ENCODE peak calls at places on chromosomes 3 and 15, in seven cellular contexts. E, I, W, F, D, G and K are unnamed samples.

GRCh38 chr3:116140100-116140689 is 305.1 kb downstream of the LSAMP start:
- DNase-seq in E (no peak), I (no peak), W (no peak), F (no peak), D (no peak), G (no peak), K (no peak)

GRCh38 chr3:66498718-66499611 is 1.9 kb downstream of the LRIG1 start:
- DNase-seq in E (no peak), I (no peak), W (peak; percentile 35), F (peak; percentile 57), D (peak; percentile 33), G (no peak), K (no peak)

GRCh38 chr3:182136008-182136910 is 424.5 kb downstream of the SOX2 start:
- DNase-seq in E (no peak), I (no peak), W (no peak), F (no peak), D (no peak), G (no peak), K (no peak)

GRCh38 chr3:123075359-123075758 is 8.5 kb downstream of the PDIA5 start:
- DNase-seq in E (no peak), I (no peak), W (no peak), F (no peak), D (no peak), G (no peak), K (no peak)

GRCh38 chr15:67746450-67746849 is 78.9 kb upstream of the SKOR1 start:
- DNase-seq in E (no peak), I (no peak), W (no peak), F (no peak), D (no peak), G (no peak), K (no peak)

GRCh38 chr15:61480295-61480694 is 251.2 kb upstream of the RORA start:
- DNase-seq in E (no peak), I (no peak), W (no peak), F (no peak), D (no peak), G (no peak), K (no peak)

GRCh38 chr3:55074861-55075260 is 147.0 kb upstream of the LRTM1 start:
- DNase-seq in E (no peak), I (no peak), W (no peak), F (no peak), D (no peak), G (no peak), K (no peak)

GRCh38 chr3:35678552-35679220 is 39.4 kb downstream of the ARPP21 start:
- DNase-seq in E (no peak), I (no peak), W (no peak), F (no peak), D (no peak), G (no peak), K (no peak)

GRCh38 chr15:67127925-67128324 is 62.5 kb downstream of the SMAD3 start:
- DNase-seq in E (no peak), I (no peak), W (peak; percentile 69), F (no peak), D (no peak), G (no peak), K (no peak)

GRCh38 chr3:100825574-100825973 is 116.3 kb downstream of the TFG start:
- DNase-seq in E (no peak), I (no peak), W (no peak), F (no peak), D (no peak), G (no peak), K (no peak)

GRCh38 chr3:183810643-183811594 is 14.5 kb downstream of the MAP6D1 start:
- DNase-seq in E (no peak), I (no peak), W (no peak), F (peak; percentile 84), D (no peak), G (no peak), K (no peak)

GRCh38 chr15:43225201-43225949 is 4.6 kb upstream of the EPB42 start:
- DNase-seq in E (no peak), I (peak; percentile 50), W (peak; percentile 27), F (no peak), D (no peak), G (no peak), K (peak; percentile 61)

GRCh38 chr3:6147883-6148282 is 713.0 kb upstream of the GRM7 start:
- DNase-seq in E (no peak), I (no peak), W (no peak), F (no peak), D (no peak), G (no peak), K (no peak)

GRCh38 chr15:96171842-96172241 is 158.7 kb upstream of the NR2F2 start:
- DNase-seq in E (no peak), I (no peak), W (no peak), F (no peak), D (no peak), G (peak; percentile 55), K (no peak)

GRCh38 chr15:84816694-84817460 is at the start of gene ALPK3:
- DNase-seq in E (peak; percentile 46), I (no peak), W (no peak), F (peak; percentile 71), D (peak; percentile 83), G (no peak), K (peak; percentile 11)

GRCh38 chr3:51799879-51800757 is 21.1 kb upstream of the IQCF6 start:
- DNase-seq in E (no peak), I (peak; percentile 29), W (peak; percentile 21), F (no peak), D (no peak), G (no peak), K (peak; percentile 71)

GRCh38 chr3:11642455-11643162 is 1.1 kb downstream of the VGLL4 start:
- DNase-seq in E (peak; percentile 57), I (peak; percentile 67), W (peak; percentile 79), F (peak; percentile 71), D (peak; percentile 83), G (peak; percentile 65), K (peak; percentile 83)

GRCh38 chr3:187261541-187261969 is 30.0 kb downstream of the MASP1 start:
- DNase-seq in E (no peak), I (no peak), W (no peak), F (no peak), D (no peak), G (no peak), K (no peak)

GRCh38 chr3:14765576-14766427 is 53.0 kb upstream of the FGD5 start:
- DNase-seq in E (no peak), I (no peak), W (no peak), F (no peak), D (no peak), G (no peak), K (no peak)

GRCh38 chr3:39644176-39644575 is 165.2 kb upstream of the MYRIP start:
- DNase-seq in E (no peak), I (no peak), W (no peak), F (no peak), D (no peak), G (no peak), K (no peak)

GRCh38 chr3:118991775-118992174 is 42.9 kb downstream of the IGSF11 start:
- DNase-seq in E (no peak), I (no peak), W (no peak), F (no peak), D (no peak), G (no peak), K (no peak)

GRCh38 chr3:44492496-44492895 is 15.0 kb upstream of the ZNF445 start:
- DNase-seq in E (no peak), I (no peak), W (no peak), F (no peak), D (no peak), G (no peak), K (no peak)

GRCh38 chr3:109161487-109162108 is 25.1 kb downstream of the C3orf85 start:
- DNase-seq in E (no peak), I (no peak), W (no peak), F (no peak), D (no peak), G (no peak), K (no peak)

GRCh38 chr15:89707577-89707976 is 17.0 kb downstream of the WDR93 start:
- DNase-seq in E (no peak), I (no peak), W (no peak), F (no peak), D (no peak), G (no peak), K (no peak)

GRCh38 chr3:188082040-188082439 is 71.9 kb upstream of the LPP start:
- DNase-seq in E (no peak), I (no peak), W (peak; percentile 42), F (no peak), D (no peak), G (no peak), K (no peak)

GRCh38 chr3:130968231-130968630 is 58.4 kb downstream of the ASTE1 start:
- DNase-seq in E (no peak), I (no peak), W (no peak), F (no peak), D (no peak), G (no peak), K (no peak)

GRCh38 chr15:63251701-63252100 is 25.7 kb upstream of the APH1B start:
- DNase-seq in E (no peak), I (no peak), W (no peak), F (no peak), D (no peak), G (no peak), K (no peak)

GRCh38 chr3:24679429-24679828 is 184.8 kb upstream of the THRB start:
- DNase-seq in E (no peak), I (no peak), W (no peak), F (no peak), D (no peak), G (no peak), K (no peak)

GRCh38 chr15:57111002-57111401 is 192.6 kb downstream of the TCF12 start:
- DNase-seq in E (no peak), I (no peak), W (no peak), F (no peak), D (no peak), G (no peak), K (no peak)

GRCh38 chr3:124092811-124093210 is 100.9 kb upstream of the ROPN1 start:
- DNase-seq in E (no peak), I (no peak), W (no peak), F (no peak), D (no peak), G (no peak), K (no peak)

GRCh38 chr3:50574280-50574831 is 5.0 kb downstream of the HEMK1 start:
- DNase-seq in E (no peak), I (peak; percentile 22), W (no peak), F (no peak), D (no peak), G (no peak), K (no peak)

GRCh38 chr3:115623414-115623868 is at the start of gene GAP43:
- DNase-seq in E (peak; percentile 77), I (no peak), W (peak; percentile 22), F (peak; percentile 22), D (peak; percentile 30), G (peak; percentile 56), K (no peak)

GRCh38 chr3:14989943-14990753 is 42.8 kb downstream of the NR2C2 start:
- DNase-seq in E (no peak), I (no peak), W (no peak), F (no peak), D (no peak), G (no peak), K (no peak)